ENCODE peak calls at places on chromosomes 12 and 14, in eight cellular contexts. S, Q, N, P, I, T, R and K are unnamed samples. For H3K4me1 and H3K27me3, the result is how much of the 10 kb centered on the place peaks cover.

GRCh38 chr12:130555628-130556485 is 160.2 kb downstream of the RIMBP2 start:
- DNase-seq in T (no peak), I (no peak), N (no peak), R (no peak), S (no peak), P (no peak), Q (no peak), K (peak)

GRCh38 chr12:47397664-47398281 is 308.1 kb downstream of the RPAP3 start:
- DNase-seq in P (no peak), Q (no peak), I (peak), N (no peak), S (no peak), R (no peak), T (no peak), K (no peak)

GRCh38 chr12:68557011-68557715 is 53.5 kb upstream of the RAP1B start:
- DNase-seq in R (no peak), I (no peak), S (no peak), N (no peak), T (no peak), Q (no peak), P (peak), K (no peak)

GRCh38 chr12:123046431-123046830 is 66.0 kb downstream of the ARL6IP4 start:
- DNase-seq in T (no peak), N (no peak), Q (no peak), R (no peak), I (no peak), P (no peak), S (no peak), K (no peak)

GRCh38 chr14:21023174-21023573 is 1.7 kb downstream of the NDRG2 start:
- DNase-seq in Q (no peak), S (no peak), T (no peak), P (peak), N (no peak), R (no peak), I (peak), K (no peak)

GRCh38 chr12:22993639-22994038 is 368.7 kb downstream of the ETNK1 start:
- DNase-seq in N (no peak), T (no peak), S (no peak), P (no peak), R (no peak), I (no peak), Q (no peak), K (no peak)

GRCh38 chr14:24903337-24903736 is 146.6 kb downstream of the STXBP6 start:
- DNase-seq in I (no peak), P (no peak), R (no peak), T (no peak), S (no peak), Q (no peak), N (no peak), K (no peak)

GRCh38 chr14:22656945-22657711 is 13.0 kb upstream of the OR6J1 start:
- DNase-seq in I (no peak), T (no peak), R (no peak), P (peak), S (no peak), Q (no peak), N (no peak), K (no peak)

GRCh38 chr14:102584871-102585869 is 7.3 kb upstream of the RCOR1 start:
- DNase-seq in N (no peak), S (no peak), R (no peak), P (no peak), T (no peak), I (no peak), Q (no peak), K (no peak)

GRCh38 chr14:21108791-21109190 is 7.9 kb downstream of the TMEM253 start:
- DNase-seq in R (no peak), S (no peak), Q (no peak), N (no peak), I (no peak), P (no peak), T (no peak), K (no peak)

GRCh38 chr12:108828774-108829173 is 28.6 kb downstream of the SSH1 start:
- DNase-seq in N (no peak), R (no peak), T (no peak), Q (no peak), S (no peak), I (no peak), P (peak), K (no peak)

GRCh38 chr14:100818221-100818699 is 7.7 kb upstream of the MEG3 start:
- DNase-seq in I (no peak), N (no peak), T (no peak), P (peak), S (no peak), R (no peak), Q (no peak), K (no peak)

GRCh38 chr14:76938092-76938500 is 90.4 kb downstream of the IRF2BPL start:
- DNase-seq in N (no peak), I (no peak), S (no peak), R (no peak), Q (no peak), P (peak), T (no peak), K (no peak)

GRCh38 chr14:39492267-39492666 is 60.0 kb upstream of the FBXO33 start:
- DNase-seq in I (no peak), S (no peak), Q (no peak), R (no peak), T (no peak), P (peak), N (no peak), K (no peak)

GRCh38 chr12:76879710-76880025 is 849 bp upstream of the CSRP2 start:
- DNase-seq in T (no peak), R (no peak), N (no peak), I (no peak), S (no peak), P (no peak), Q (no peak), K (no peak)

GRCh38 chr12:14422516-14423230 is 57.2 kb downstream of the ATF7IP start:
- DNase-seq in N (no peak), Q (no peak), I (no peak), R (no peak), S (no peak), T (no peak), P (no peak), K (no peak)

GRCh38 chr12:108967869-108968540 is 52.9 kb downstream of the SVOP start:
- DNase-seq in Q (no peak), T (no peak), P (peak), N (no peak), I (no peak), R (no peak), S (no peak), K (no peak)

GRCh38 chr14:35384386-35385041 is 20.0 kb downstream of the NFKBIA start:
- DNase-seq in S (no peak), Q (peak), T (no peak), I (no peak), N (peak), P (peak), R (peak), K (no peak)

GRCh38 chr12:41339784-41340183 is 151.7 kb downstream of the PDZRN4 start:
- DNase-seq in Q (no peak), P (no peak), I (no peak), N (no peak), S (no peak), T (no peak), R (no peak), K (no peak)
- H3K27ac ChIP-seq in Q (no peak), P (no peak), I (no peak), N (no peak), S (no peak), T (no peak), R (no peak), K (no peak)

GRCh38 chr12:26937863-26938659 is at the start of the genes FGFR1OP2 and INTS13:
- DNase-seq in R (peak), S (peak), I (peak), T (peak), N (peak), P (peak), Q (peak), K (peak)

GRCh38 chr12:26939192-26939832 is 1.0 kb downstream of the FGFR1OP2 start:
- DNase-seq in T (no peak), P (peak), Q (no peak), S (no peak), R (no peak), N (no peak), I (no peak), K (no peak)

GRCh38 chr12:26937443-26937862 is 328 bp downstream of the INTS13 start:
- DNase-seq in R (no peak), P (no peak), S (no peak), Q (no peak), T (no peak), N (no peak), I (no peak), K (no peak)

GRCh38 chr12:26939953-26940352 is 1.7 kb downstream of the FGFR1OP2 start:
- DNase-seq in R (no peak), S (no peak), I (no peak), N (no peak), T (no peak), Q (no peak), P (no peak), K (no peak)

DNA sequence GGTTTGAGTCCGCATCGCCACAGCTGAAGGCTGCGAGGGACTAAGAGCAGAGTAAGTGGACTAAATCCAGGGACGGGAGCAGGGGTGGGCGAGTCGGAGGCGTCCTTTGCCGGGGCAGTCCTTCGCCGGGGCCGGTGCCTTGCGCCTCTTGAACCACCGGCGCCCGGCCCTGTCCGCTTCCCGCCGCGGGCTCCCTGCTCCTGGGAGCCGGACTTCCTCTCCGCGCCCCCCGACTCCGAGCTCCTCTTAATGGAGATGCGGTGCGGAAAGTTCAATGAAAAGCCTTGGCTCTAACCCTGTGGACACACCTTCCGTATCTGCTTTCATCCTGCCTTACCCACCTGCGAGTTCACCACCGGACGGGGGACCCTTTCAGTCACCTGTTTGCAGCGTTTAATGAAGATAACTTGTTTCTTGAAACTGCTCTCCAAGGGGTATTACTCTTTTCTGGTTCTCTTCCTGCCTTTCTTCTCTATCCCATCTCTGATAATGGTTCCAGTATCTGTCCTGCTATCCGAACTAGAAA is 453 bp downstream of the FGFR1OP2 start:
- DNase-seq in T (peak), S (peak), P (peak), I (no peak), Q (no peak), N (no peak), R (peak), K (peak)
- H3K4me1 ChIP-seq in T (half or more), S (under half), P (under half), I (under half), Q (under half), N (under half), R (under half), K (under half)

DNA sequence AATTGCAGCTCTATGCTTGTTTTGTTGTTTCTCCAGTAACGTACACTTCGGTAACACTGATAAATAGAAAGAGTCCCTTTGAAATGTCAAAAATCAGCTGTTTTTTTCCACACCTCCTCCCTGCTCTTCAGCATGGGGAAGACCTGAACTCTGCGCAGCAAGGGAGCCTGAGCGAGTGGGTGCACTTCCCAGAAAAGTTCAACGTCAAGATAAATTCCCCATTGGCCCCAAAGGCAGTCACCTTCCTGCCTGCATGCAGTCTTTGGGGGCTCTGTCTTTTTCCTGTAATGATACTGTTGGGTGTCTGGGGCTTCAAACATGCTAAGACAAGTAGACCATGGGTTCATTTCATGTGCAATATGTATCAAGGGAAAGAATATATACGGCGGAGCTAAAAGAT is 8.8 kb upstream of the FOXG1 start:
- DNase-seq in R (no peak), T (no peak), P (no peak), N (no peak), I (no peak), S (no peak), Q (no peak), K (no peak)
- H3K27me3 ChIP-seq in R (under half), T (under half), P (half or more), N (under half), I (under half), S (under half), Q (half or more), K (under half)

GRCh38 chr12:53051881-53052412 is 2.1 kb downstream of the TNS2 start:
- DNase-seq in I (peak), S (peak), R (no peak), P (no peak), Q (no peak), N (no peak), T (no peak), K (peak)
- H3K27ac ChIP-seq in I (peak), S (peak), R (peak), P (peak), Q (peak), N (peak), T (no peak), K (peak)

GRCh38 chr12:66065623-66066022 is 64.9 kb downstream of the LLPH start:
- DNase-seq in S (no peak), I (no peak), N (no peak), Q (no peak), R (no peak), P (no peak), T (no peak), K (no peak)
- H3K4me1 ChIP-seq in S (under half), I (under half), N (under half), Q (under half), R (under half), P (under half), T (under half), K (under half)

GRCh38 chr12:95767703-95768102 is 22.9 kb downstream of the NTN4 start:
- DNase-seq in S (no peak), I (no peak), N (no peak), T (no peak), Q (no peak), P (no peak), R (no peak), K (no peak)
- H3K27me3 ChIP-seq in S (under half), I (under half), N (under half), T (under half), Q (under half), P (under half), R (under half), K (under half)

DNA sequence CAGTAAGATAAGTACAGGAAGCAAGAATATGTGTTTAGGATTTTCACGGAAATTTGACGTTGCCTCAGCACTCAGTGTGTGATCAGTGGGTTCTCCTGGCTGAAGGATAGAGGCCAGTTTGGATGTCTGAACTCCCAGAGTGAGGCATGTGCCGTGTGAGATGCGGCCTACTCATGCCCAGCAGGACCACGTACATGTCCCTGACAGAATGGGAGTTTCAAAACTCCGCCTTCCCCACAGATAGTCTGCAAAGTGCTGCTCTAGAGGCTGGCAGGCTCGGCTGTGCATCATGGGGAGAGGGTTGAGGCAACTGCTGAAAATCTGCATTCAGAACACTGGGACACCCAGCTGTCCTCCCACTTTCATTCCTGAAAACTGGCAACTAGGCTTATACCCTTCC is 58.3 kb downstream of the NINJ2 start:
- DNase-seq in T (no peak), P (no peak), R (no peak), S (no peak), I (peak), N (no peak), Q (no peak), K (no peak)
- H3K27ac ChIP-seq in T (no peak), P (no peak), R (no peak), S (peak), I (no peak), N (no peak), Q (no peak), K (no peak)

DNA sequence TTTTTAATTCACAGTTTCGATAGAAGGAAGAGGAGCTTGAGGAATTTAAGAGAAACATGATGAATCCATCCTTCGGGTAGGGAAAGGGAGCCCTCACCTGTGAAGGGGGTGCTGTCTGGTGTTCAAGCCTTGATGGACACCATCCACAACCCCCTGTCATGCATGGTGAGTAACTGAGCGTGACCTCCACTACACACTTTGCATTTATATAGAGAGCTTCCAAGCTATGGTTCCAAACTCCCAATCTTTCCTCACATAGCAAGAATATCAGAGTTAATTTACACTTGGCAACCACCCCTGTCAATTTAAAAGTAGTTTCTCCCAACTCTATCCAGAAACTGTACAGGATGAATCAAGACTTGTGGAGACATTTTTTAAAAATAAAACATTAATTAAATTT is 13.1 kb upstream of the NID2 start:
- DNase-seq in P (no peak), T (no peak), I (no peak), Q (no peak), R (no peak), S (no peak), N (no peak), K (no peak)
- H3K4me1 ChIP-seq in P (half or more), T (under half), I (under half), Q (under half), R (under half), S (under half), N (under half), K (under half)